ENCODE peak calls at places on chromosomes 5 and 9, in five cellular contexts. One of them, this sample, is unnamed.

GRCh38 chr9:30932226-30932625 is 1452.2 kb upstream of the ACO1 start:
- DNase-seq in stimulated activated CD8-positive, alpha-beta memory T cell treated with anti-CD3 and anti-CD28 coated beads, Interleukin-2, amount 100 ng/mL, for 1 hour: no peak
- DNase-seq in AG09309: no peak
- DNase-seq in endodermal cell: no peak
- DNase-seq in GM13976: no peak
- DNase-seq in this sample: no peak

GRCh38 chr9:101562966-101563365 is 29.3 kb downstream of the RNF20 start:
- DNase-seq in endodermal cell: no peak
- DNase-seq in stimulated activated CD8-positive, alpha-beta memory T cell treated with anti-CD3 and anti-CD28 coated beads, Interleukin-2, amount 100 ng/mL, for 1 hour: no peak
- DNase-seq in GM13976: no peak
- DNase-seq in AG09309: no peak
- DNase-seq in this sample: no peak

GRCh38 chr9:98331536-98332259 is 76.2 kb upstream of the TBC1D2 start:
- DNase-seq in stimulated activated CD8-positive, alpha-beta memory T cell treated with anti-CD3 and anti-CD28 coated beads, Interleukin-2, amount 100 ng/mL, for 1 hour: no peak
- DNase-seq in GM13976: no peak
- DNase-seq in AG09309: no peak
- DNase-seq in endodermal cell: peak
- DNase-seq in this sample: no peak

GRCh38 chr5:153960269-153961215 is 78.2 kb downstream of the FAM114A2 start:
- DNase-seq in GM13976: no peak
- DNase-seq in AG09309: no peak
- DNase-seq in stimulated activated CD8-positive, alpha-beta memory T cell treated with anti-CD3 and anti-CD28 coated beads, Interleukin-2, amount 100 ng/mL, for 1 hour: peak
- DNase-seq in endodermal cell: peak
- DNase-seq in this sample: no peak

GRCh38 chr5:66959668-66960067 is 236.9 kb downstream of the CD180 start:
- DNase-seq in AG09309: no peak
- DNase-seq in GM13976: no peak
- DNase-seq in stimulated activated CD8-positive, alpha-beta memory T cell treated with anti-CD3 and anti-CD28 coated beads, Interleukin-2, amount 100 ng/mL, for 1 hour: no peak
- DNase-seq in endodermal cell: no peak
- DNase-seq in this sample: no peak

GRCh38 chr5:72452515-72453259 is 54.5 kb downstream of the ZNF366 start:
- DNase-seq in stimulated activated CD8-positive, alpha-beta memory T cell treated with anti-CD3 and anti-CD28 coated beads, Interleukin-2, amount 100 ng/mL, for 1 hour: no peak
- DNase-seq in AG09309: peak
- DNase-seq in endodermal cell: no peak
- DNase-seq in GM13976: no peak
- DNase-seq in this sample: peak

GRCh38 chr5:142830241-142831018 is 60.3 kb downstream of the ARHGAP26 start:
- DNase-seq in AG09309: no peak
- DNase-seq in endodermal cell: no peak
- DNase-seq in stimulated activated CD8-positive, alpha-beta memory T cell treated with anti-CD3 and anti-CD28 coated beads, Interleukin-2, amount 100 ng/mL, for 1 hour: no peak
- DNase-seq in GM13976: no peak
- DNase-seq in this sample: peak

GRCh38 chr9:90767523-90768100 is 34.0 kb upstream of the SYK start:
- DNase-seq in stimulated activated CD8-positive, alpha-beta memory T cell treated with anti-CD3 and anti-CD28 coated beads, Interleukin-2, amount 100 ng/mL, for 1 hour: no peak
- DNase-seq in GM13976: no peak
- DNase-seq in AG09309: no peak
- DNase-seq in endodermal cell: no peak
- DNase-seq in this sample: no peak

GRCh38 chr5:173573126-173573960 is 43.1 kb downstream of the BOD1 start:
- DNase-seq in GM13976: peak
- DNase-seq in stimulated activated CD8-positive, alpha-beta memory T cell treated with anti-CD3 and anti-CD28 coated beads, Interleukin-2, amount 100 ng/mL, for 1 hour: peak
- DNase-seq in AG09309: no peak
- DNase-seq in endodermal cell: peak
- DNase-seq in this sample: no peak

GRCh38 chr5:372556-372910 is 51.0 kb downstream of the AHRR start:
- DNase-seq in stimulated activated CD8-positive, alpha-beta memory T cell treated with anti-CD3 and anti-CD28 coated beads, Interleukin-2, amount 100 ng/mL, for 1 hour: no peak
- DNase-seq in AG09309: no peak
- DNase-seq in GM13976: no peak
- DNase-seq in endodermal cell: peak
- DNase-seq in this sample: no peak

GRCh38 chr5:102049517-102049916 is 246.6 kb downstream of the SLCO4C1 start:
- DNase-seq in stimulated activated CD8-positive, alpha-beta memory T cell treated with anti-CD3 and anti-CD28 coated beads, Interleukin-2, amount 100 ng/mL, for 1 hour: no peak
- DNase-seq in endodermal cell: no peak
- DNase-seq in AG09309: no peak
- DNase-seq in GM13976: no peak
- DNase-seq in this sample: no peak

GRCh38 chr9:113798062-113799030 is 77.8 kb upstream of the ZNF618 start:
- DNase-seq in endodermal cell: no peak
- DNase-seq in AG09309: no peak
- DNase-seq in stimulated activated CD8-positive, alpha-beta memory T cell treated with anti-CD3 and anti-CD28 coated beads, Interleukin-2, amount 100 ng/mL, for 1 hour: no peak
- DNase-seq in GM13976: no peak
- DNase-seq in this sample: no peak

GRCh38 chr5:120454094-120454798 is 9.9 kb upstream of the PRR16 start:
- DNase-seq in endodermal cell: no peak
- DNase-seq in stimulated activated CD8-positive, alpha-beta memory T cell treated with anti-CD3 and anti-CD28 coated beads, Interleukin-2, amount 100 ng/mL, for 1 hour: no peak
- DNase-seq in AG09309: peak
- DNase-seq in GM13976: no peak
- DNase-seq in this sample: peak

GRCh38 chr5:132746592-132747063 is 598 bp upstream of the CCNI2 start:
- DNase-seq in GM13976: no peak
- DNase-seq in stimulated activated CD8-positive, alpha-beta memory T cell treated with anti-CD3 and anti-CD28 coated beads, Interleukin-2, amount 100 ng/mL, for 1 hour: no peak
- DNase-seq in AG09309: no peak
- DNase-seq in endodermal cell: peak
- DNase-seq in this sample: no peak

GRCh38 chr9:1469996-1470395 is 419.8 kb downstream of the DMRT2 start:
- DNase-seq in endodermal cell: no peak
- DNase-seq in GM13976: peak
- DNase-seq in stimulated activated CD8-positive, alpha-beta memory T cell treated with anti-CD3 and anti-CD28 coated beads, Interleukin-2, amount 100 ng/mL, for 1 hour: no peak
- DNase-seq in AG09309: no peak
- DNase-seq in this sample: no peak